ENCODE peak calls at places on chromosomes 11 and 22, in ten cellular contexts. A is body of pancreas, Q is K562, C is stomach, Y is heart left ventricle, N is HCT116, Z is A549, F is transverse colon, S is spleen, P is sigmoid colon. B is an unnamed sample.

GRCh38 chr11:36196476-36197099 is 92.6 kb downstream of the COMMD9 start:
- DNase-seq in C (no peak), F (no peak), S (no peak), Y (no peak), A (no peak), Q (no peak), N (no peak), P (no peak), Z (no peak), B (no peak)

GRCh38 chr11:113474362-113475159 is 637 bp downstream of the DRD2 start:
- DNase-seq in S (no peak), A (peak; percentile 76), C (peak; percentile 74), Z (peak; percentile 41), N (no peak), Q (peak; percentile 81), F (peak; percentile 75), P (no peak), Y (peak; percentile 78), B (peak; percentile 57)

GRCh38 chr22:21975854-21976345 is 6.7 kb downstream of the TOP3B start:
- DNase-seq in P (no peak), Z (no peak), N (no peak), F (no peak), A (no peak), Q (no peak), Y (no peak), S (no peak), C (no peak), B (no peak)

GRCh38 chr22:43320943-43321900 is 21.9 kb downstream of the SCUBE1 start:
- DNase-seq in Y (no peak), P (no peak), Z (no peak), A (no peak), C (no peak), N (no peak), Q (peak; percentile 13), S (peak; percentile 71), F (no peak), B (no peak)

GRCh38 chr22:45105281-45105700 is 58.4 kb upstream of the NUP50 start:
- DNase-seq in Q (no peak), S (no peak), A (no peak), N (no peak), Z (peak; percentile 35), C (no peak), Y (no peak), P (no peak), F (no peak), B (peak; percentile 74)

GRCh38 chr11:74000307-74000630 is 8.6 kb downstream of the UCP3 start:
- DNase-seq in N (no peak), S (no peak), Y (no peak), C (no peak), A (no peak), P (peak; percentile 5), Z (no peak), Q (no peak), F (no peak), B (no peak)

GRCh38 chr11:70073881-70074371 is 4.2 kb upstream of the ANO1 start:
- DNase-seq in F (no peak), Q (no peak), Z (no peak), N (no peak), S (peak; percentile 56), P (peak; percentile 44), C (no peak), Y (peak; percentile 74), A (no peak), B (no peak)

GRCh38 chr22:45966320-45966891 is 10.6 kb downstream of the WNT7B start:
- DNase-seq in C (no peak), S (no peak), Y (no peak), N (no peak), Q (no peak), F (no peak), A (peak; percentile 62), Z (no peak), P (no peak), B (no peak)

GRCh38 chr22:20725987-20726558 is 47.8 kb upstream of the SERPIND1 start:
- DNase-seq in Q (no peak), Z (no peak), S (peak; percentile 41), F (no peak), Y (no peak), P (no peak), A (no peak), C (no peak), N (no peak), B (no peak)

GRCh38 chr22:20084547-20085413 is 4.7 kb downstream of the DGCR8 start:
- DNase-seq in F (no peak), N (no peak), S (peak; percentile 74), Z (no peak), A (peak; percentile 58), C (peak; percentile 52), Y (no peak), Q (peak; percentile 94), P (no peak), B (no peak)

GRCh38 chr11:20259506-20259905 is 99.2 kb upstream of the DBX1 start:
- DNase-seq in Y (no peak), Q (no peak), A (no peak), N (no peak), Z (no peak), F (no peak), C (no peak), S (no peak), P (no peak), B (no peak)

GRCh38 chr11:117796456-117797428 is at the start of gene DSCAML1:
- DNase-seq in A (peak; percentile 47), Y (no peak), F (no peak), C (no peak), Z (no peak), P (no peak), N (no peak), Q (no peak), S (no peak), B (no peak)

GRCh38 chr11:99865951-99866350 is 821.1 kb upstream of the ARHGAP42 start:
- DNase-seq in Q (no peak), Z (no peak), P (no peak), S (no peak), A (no peak), F (no peak), N (no peak), C (no peak), Y (no peak), B (no peak)

GRCh38 chr22:49116021-49116420 is 711.7 kb downstream of the BRD1 start:
- DNase-seq in Y (no peak), N (no peak), Q (no peak), C (no peak), F (no peak), A (no peak), P (no peak), Z (no peak), S (no peak), B (no peak)

GRCh38 chr22:28771195-28771791 is 1.2 kb upstream of the CCDC117 start:
- DNase-seq in A (peak; percentile 29), S (no peak), F (no peak), C (peak; percentile 84), P (no peak), Q (no peak), N (no peak), Z (peak; percentile 23), Y (no peak), B (peak; percentile 49)

GRCh38 chr22:28773461-28773867 is 969 bp downstream of the CCDC117 start:
- DNase-seq in Z (no peak), S (no peak), C (no peak), A (no peak), P (no peak), Q (no peak), Y (no peak), F (no peak), N (no peak), B (no peak)

GRCh38 chr22:28774378-28774777 is 1.9 kb downstream of the CCDC117 start:
- DNase-seq in P (no peak), F (no peak), C (no peak), N (no peak), S (peak; percentile 12), Z (no peak), A (no peak), Q (no peak), Y (no peak), B (no peak)

GRCh38 chr22:28769394-28770085 is 3.0 kb upstream of the CCDC117 start:
- DNase-seq in Y (no peak), S (peak; percentile 39), A (no peak), N (no peak), Z (no peak), Q (no peak), P (no peak), F (no peak), C (no peak), B (no peak)

GRCh38 chr22:28772633-28773460 is at the start of gene CCDC117:
- DNase-seq in S (peak; percentile 98), A (peak; percentile 94), Y (peak; percentile 96), F (peak; percentile 96), Q (peak; percentile 94), C (peak; percentile 94), P (peak; percentile 97), Z (peak; percentile 94), N (peak; percentile 89), B (peak; percentile 96)
- TF ChIP-seq POLR2A in S (no peak), A (peak; percentile 59), Y (peak; percentile 88), F (peak; percentile 69), Q (peak; percentile 65), C (no peak), P (peak; percentile 54), Z (peak; percentile 73), N (peak; percentile 79), B (peak; percentile 97)

GRCh38 chr11:65559951-65560537 is 1.9 kb upstream of the LTBP3 start:
- DNase-seq in A (peak; percentile 56), F (peak; percentile 64), Y (peak; percentile 48), S (no peak), N (peak; percentile 89), Q (peak; percentile 42), P (peak; percentile 69), C (no peak), Z (peak; percentile 90), B (no peak)
- H3K27ac ChIP-seq in A (peak overlapping the region; percentile 86), F (peak overlapping the region; percentile 92), Y (peak overlapping the region; percentile 93), S (peak overlapping the region; percentile 87), N (peak overlapping the region; percentile 99), Q (no peak overlapping the region), P (peak overlapping the region; percentile 99), C (peak overlapping the region; percentile 94), Z (peak overlapping the region; percentile 99), B (peak overlapping the region; percentile 88)

GRCh38 chr11:132471491-132471890 is 1060.8 kb downstream of the OPCML start:
- DNase-seq in C (no peak), Z (no peak), S (no peak), Y (no peak), A (no peak), Q (no peak), N (no peak), F (no peak), P (no peak), B (no peak)
- H3K4me3 ChIP-seq in C (no peak overlapping the region), Z (no peak overlapping the region), S (no peak overlapping the region), Y (no peak overlapping the region), A (no peak overlapping the region), Q (no peak overlapping the region), N (no peak overlapping the region), F (no peak overlapping the region), P (no peak overlapping the region), B (no peak overlapping the region)

GRCh38 chr11:60931897-60932296 is 7.6 kb downstream of the TMEM132A start:
- DNase-seq in Z (no peak), A (no peak), C (no peak), Y (no peak), Q (no peak), S (peak; percentile 92), F (peak; percentile 30), P (no peak), N (no peak), B (no peak)
- TF ChIP-seq POLR2A in Z (no peak), A (no peak), C (no peak), Y (no peak), Q (no peak), S (no peak), F (no peak), P (no peak), N (no peak), B (no peak)